ENCODE peak calls at places on chromosome 12, in four cellular contexts. R is H1, N is HepG2, K is K562. L is an unnamed sample.

GRCh38 chr12:57522887-57523705 is 472 bp downstream of the MBD6 start:
- DNase-seq in R (peak), N (no peak), K (peak), L (peak)

GRCh38 chr12:107131832-107132616 is 38.7 kb upstream of the CRY1 start:
- DNase-seq in R (peak), N (peak), K (peak), L (peak)

GRCh38 chr12:57224973-57225679 is 4.4 kb upstream of the SHMT2 start:
- DNase-seq in R (peak), N (no peak), K (no peak), L (no peak)

GRCh38 chr12:64385468-64385867 is 5.1 kb downstream of the C12orf56 start:
- DNase-seq in R (no peak), N (no peak), K (no peak), L (no peak)

GRCh38 chr12:1130164-1130563 is 139.1 kb downstream of the ERC1 start:
- DNase-seq in R (no peak), N (peak), K (no peak), L (peak)

GRCh38 chr12:94498073-94498472 is 38.4 kb upstream of the CEP83 start:
- DNase-seq in R (no peak), N (no peak), K (no peak), L (no peak)

GRCh38 chr12:93664573-93665138 is 12.5 kb upstream of the CRADD start:
- DNase-seq in R (no peak), N (peak), K (no peak), L (no peak)

GRCh38 chr12:96352161-96352835 is 47.9 kb downstream of the CDK17 start:
- DNase-seq in R (no peak), N (no peak), K (no peak), L (no peak)

GRCh38 chr12:96401061-96401871 is 1.0 kb upstream of the CDK17 start:
- DNase-seq in R (no peak), N (peak), K (peak), L (peak)

GRCh38 chr12:105948331-105948730 is 190.4 kb downstream of the NUAK1 start:
- DNase-seq in R (no peak), N (no peak), K (no peak), L (no peak)

GRCh38 chr12:100442403-100442802 is 31.3 kb upstream of the NR1H4 start:
- DNase-seq in R (no peak), N (peak), K (no peak), L (no peak)

GRCh38 chr12:75722714-75723200 is 211.3 kb upstream of the KRR1 start:
- DNase-seq in R (no peak), N (peak), K (peak), L (peak)

GRCh38 chr12:9340422-9341259 is 132.4 kb upstream of the PZP start:
- DNase-seq in R (no peak), N (no peak), K (no peak), L (no peak)

GRCh38 chr12:122835693-122836026 is 403 bp downstream of the HIP1R start:
- DNase-seq in R (peak), N (no peak), K (peak), L (peak)

GRCh38 chr12:68440068-68440581 is 108.0 kb upstream of the MDM1 start:
- DNase-seq in R (no peak), N (no peak), K (no peak), L (no peak)

GRCh38 chr12:76848132-76848531 is 30.7 kb downstream of the CSRP2 start:
- DNase-seq in R (no peak), N (no peak), K (no peak), L (no peak)

GRCh38 chr12:9039397-9039977 is 50.1 kb downstream of the KLRG1 start:
- DNase-seq in R (no peak), N (peak), K (peak), L (peak)

GRCh38 chr12:55957106-55957859 is 8.6 kb downstream of the PMEL start:
- DNase-seq in R (no peak), N (no peak), K (no peak), L (no peak)

GRCh38 chr12:48037267-48037915 is 33.1 kb upstream of the COL2A1 start:
- DNase-seq in R (peak), N (peak), K (no peak), L (no peak)

GRCh38 chr12:92036771-92037453 is 108.7 kb downstream of the BTG1 start:
- DNase-seq in R (no peak), N (no peak), K (no peak), L (no peak)

GRCh38 chr12:41699658-41700057 is 445.0 kb downstream of the GXYLT1 start:
- DNase-seq in R (no peak), N (no peak), K (no peak), L (no peak)

GRCh38 chr12:88958153-88958552 is 377.9 kb upstream of the KITLG start:
- DNase-seq in R (no peak), N (peak), K (no peak), L (no peak)

GRCh38 chr12:91331371-91331770 is 148.8 kb upstream of the DCN start:
- DNase-seq in R (no peak), N (no peak), K (no peak), L (no peak)

GRCh38 chr12:6703631-6704030 is 3.0 kb upstream of the PIANP start:
- DNase-seq in R (peak), N (peak), K (peak), L (peak)

GRCh38 chr12:109604902-109605536 is 31.4 kb downstream of the MVK start:
- DNase-seq in R (no peak), N (no peak), K (no peak), L (no peak)

GRCh38 chr12:32235251-32235650 is 128.6 kb downstream of the BICD1 start:
- DNase-seq in R (no peak), N (no peak), K (no peak), L (no peak)

GRCh38 chr12:82146740-82147139 is 211.4 kb downstream of the CCDC59 start:
- DNase-seq in R (no peak), N (no peak), K (no peak), L (no peak)

GRCh38 chr12:54372113-54372806 is 8.0 kb upstream of the GPR84 start:
- DNase-seq in R (no peak), N (no peak), K (no peak), L (no peak)

DNA sequence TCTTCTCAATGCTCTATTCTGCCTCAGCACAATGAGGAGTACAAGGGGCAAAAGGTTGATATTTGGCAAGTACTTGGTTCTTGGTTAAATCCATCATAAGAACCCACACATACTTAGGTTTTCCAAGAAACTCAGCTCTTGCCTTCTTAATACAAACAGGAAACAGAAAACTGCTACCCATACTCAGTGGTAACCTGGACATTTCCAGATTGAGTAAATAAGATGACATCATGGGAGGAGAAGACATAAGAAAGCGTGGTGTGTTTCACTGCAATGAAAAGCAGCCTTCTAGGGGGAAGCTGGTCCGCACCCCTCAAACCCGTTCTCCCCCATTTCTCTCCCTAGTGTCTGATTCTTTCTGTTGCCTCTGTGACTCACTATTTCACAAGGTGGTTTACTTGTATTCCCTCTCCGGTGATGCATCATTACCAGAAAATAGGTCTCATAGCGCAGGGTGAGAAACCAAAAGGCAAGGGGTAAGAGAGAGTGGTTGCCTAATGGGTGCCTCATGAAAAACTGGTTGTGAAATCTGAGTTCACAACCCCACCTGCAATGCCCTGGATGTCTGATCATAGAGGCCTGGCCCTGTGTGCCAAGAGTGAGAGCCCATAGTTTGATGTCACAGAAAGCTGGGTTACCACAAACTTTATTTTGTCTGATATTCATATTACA is 326.5 kb upstream of the TBX3 start:
- DNase-seq in R (no peak), N (no peak), K (no peak), L (no peak)
- TF ChIP-seq RNF2 in R (no peak), N (no peak), K (no peak), L (no peak)

DNA sequence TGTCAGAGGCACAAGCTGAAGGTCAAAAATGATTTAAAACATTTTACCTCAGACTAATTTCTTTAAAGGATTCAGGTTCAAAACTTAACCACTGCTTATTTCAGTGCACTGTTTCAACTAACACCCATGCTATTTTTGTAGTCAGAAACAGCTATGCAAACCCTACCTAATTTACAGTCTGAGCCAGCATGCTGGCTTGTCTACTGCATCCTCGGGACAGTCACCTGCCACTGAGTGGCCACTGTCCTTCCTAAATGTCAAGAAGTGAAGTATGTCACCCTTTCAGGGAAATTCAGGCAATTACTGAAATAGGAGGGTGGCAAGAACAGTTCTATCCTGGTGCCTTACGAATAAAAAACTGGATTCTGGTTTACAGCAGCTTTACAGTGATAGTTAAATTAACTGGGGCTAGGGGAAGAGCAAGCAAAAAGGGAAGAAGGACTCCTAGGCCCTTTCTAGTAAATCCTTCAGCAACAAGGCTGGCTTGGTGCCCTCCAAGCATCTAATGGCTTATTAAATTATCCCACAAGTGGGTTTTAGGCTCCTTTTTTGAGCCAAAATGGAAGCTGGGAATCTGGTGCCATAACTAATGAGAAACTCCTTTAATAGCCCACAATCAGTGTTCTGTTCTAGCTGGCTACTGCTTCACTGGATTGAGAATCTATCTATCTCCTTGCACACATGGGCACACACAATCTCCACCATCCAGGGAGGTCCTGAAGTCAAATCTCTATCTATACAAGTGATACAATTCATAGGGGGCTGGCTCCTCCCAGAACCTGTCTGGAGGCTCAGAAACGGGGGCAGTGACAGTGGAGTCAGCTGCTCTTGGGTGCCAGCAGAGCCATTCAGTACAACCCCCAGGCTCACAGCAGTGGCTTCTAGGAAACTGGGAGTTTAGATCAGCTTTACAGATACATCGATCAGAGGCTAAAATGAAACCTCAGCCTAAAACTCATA is 43.4 kb downstream of the SH2B3 start:
- DNase-seq in R (peak), N (no peak), K (no peak), L (no peak)
- TF ChIP-seq RNF2 in R (no peak), N (no peak), K (no peak), L (no peak)

GRCh38 chr12:51362307-51362706 is 15.8 kb upstream of the CELA1 start:
- DNase-seq in R (no peak), N (peak), K (no peak), L (no peak)

GRCh38 chr12:51358496-51358895 is 12.0 kb upstream of the CELA1 start:
- DNase-seq in R (no peak), N (no peak), K (no peak), L (no peak)

GRCh38 chr12:51361419-51362016 is 15.0 kb upstream of the CELA1 start:
- DNase-seq in R (no peak), N (no peak), K (peak), L (no peak)

GRCh38 chr12:51359851-51360250 is 13.4 kb upstream of the CELA1 start:
- DNase-seq in R (no peak), N (no peak), K (no peak), L (no peak)

GRCh38 chr12:51360315-51360714 is 13.8 kb upstream of the CELA1 start:
- DNase-seq in R (no peak), N (no peak), K (no peak), L (no peak)
- TF ChIP-seq RNF2 in R (no peak), N (no peak), K (no peak), L (no peak)

GRCh38 chr12:131896811-131897270 is 2.4 kb downstream of the ULK1 start:
- DNase-seq in R (peak), N (no peak), K (no peak), L (no peak)
- TF ChIP-seq RNF2 in R (no peak), N (no peak), K (no peak), L (no peak)

L was measured in A549.